ENCODE peak calls at places on chromosomes 11 and 22, in nine cellular contexts. One of them, this sample, is unnamed.

GRCh38 chr22:23401111-23401909 is 178.8 kb downstream of the IGLL1 start:
- DNase-seq in fibroblast of mammary gland: peak
- DNase-seq in Panc1: no peak
- DNase-seq in CD4-positive, alpha-beta T cell: no peak
- DNase-seq in fibroblast of lung: no peak
- DNase-seq in CD14-positive monocyte: no peak
- DNase-seq in WERI-Rb-1: no peak
- DNase-seq in BE2C: no peak
- DNase-seq in endothelial cell: no peak
- DNase-seq in this sample: no peak

GRCh38 chr22:16933924-16934282 is 74.1 kb downstream of the GAB4 start:
- DNase-seq in fibroblast of mammary gland: no peak
- DNase-seq in Panc1: no peak
- DNase-seq in CD4-positive, alpha-beta T cell: no peak
- DNase-seq in fibroblast of lung: no peak
- DNase-seq in CD14-positive monocyte: no peak
- DNase-seq in WERI-Rb-1: no peak
- DNase-seq in BE2C: no peak
- DNase-seq in endothelial cell: no peak
- DNase-seq in this sample: no peak

GRCh38 chr11:66619080-66619554 is 2.7 kb downstream of the RBM14 start:
- DNase-seq in fibroblast of mammary gland: peak
- DNase-seq in Panc1: no peak
- DNase-seq in CD4-positive, alpha-beta T cell: no peak
- DNase-seq in fibroblast of lung: peak
- DNase-seq in CD14-positive monocyte: no peak
- DNase-seq in WERI-Rb-1: no peak
- DNase-seq in BE2C: no peak
- DNase-seq in endothelial cell: no peak
- DNase-seq in this sample: no peak

GRCh38 chr11:86940122-86940777 is 14.9 kb downstream of the FZD4 start:
- DNase-seq in fibroblast of mammary gland: peak
- DNase-seq in Panc1: no peak
- DNase-seq in CD4-positive, alpha-beta T cell: no peak
- DNase-seq in fibroblast of lung: peak
- DNase-seq in CD14-positive monocyte: no peak
- DNase-seq in WERI-Rb-1: no peak
- DNase-seq in BE2C: no peak
- DNase-seq in endothelial cell: peak
- DNase-seq in this sample: no peak

GRCh38 chr11:68582416-68583046 is 101.8 kb upstream of the GAL start:
- DNase-seq in fibroblast of mammary gland: no peak
- DNase-seq in Panc1: no peak
- DNase-seq in CD4-positive, alpha-beta T cell: no peak
- DNase-seq in fibroblast of lung: no peak
- DNase-seq in CD14-positive monocyte: no peak
- DNase-seq in WERI-Rb-1: no peak
- DNase-seq in BE2C: no peak
- DNase-seq in endothelial cell: no peak
- DNase-seq in this sample: no peak

GRCh38 chr11:28417601-28418323 is 309.6 kb downstream of the METTL15 start:
- DNase-seq in fibroblast of mammary gland: no peak
- DNase-seq in Panc1: no peak
- DNase-seq in CD4-positive, alpha-beta T cell: no peak
- DNase-seq in fibroblast of lung: no peak
- DNase-seq in CD14-positive monocyte: no peak
- DNase-seq in WERI-Rb-1: no peak
- DNase-seq in BE2C: peak
- DNase-seq in endothelial cell: no peak
- DNase-seq in this sample: no peak

GRCh38 chr11:1682225-1682901 is 14.6 kb upstream of the KRTAP5-6 start:
- DNase-seq in fibroblast of mammary gland: no peak
- DNase-seq in Panc1: peak
- DNase-seq in CD4-positive, alpha-beta T cell: no peak
- DNase-seq in fibroblast of lung: no peak
- DNase-seq in CD14-positive monocyte: no peak
- DNase-seq in WERI-Rb-1: no peak
- DNase-seq in BE2C: no peak
- DNase-seq in endothelial cell: no peak
- DNase-seq in this sample: no peak

GRCh38 chr11:100830978-100831732 is 144.1 kb downstream of the ARHGAP42 start:
- DNase-seq in fibroblast of mammary gland: peak
- DNase-seq in Panc1: no peak
- DNase-seq in CD4-positive, alpha-beta T cell: no peak
- DNase-seq in fibroblast of lung: peak
- DNase-seq in CD14-positive monocyte: no peak
- DNase-seq in WERI-Rb-1: no peak
- DNase-seq in BE2C: no peak
- DNase-seq in endothelial cell: no peak
- DNase-seq in this sample: no peak

GRCh38 chr22:50027639-50028537 is 15.3 kb upstream of the IL17REL start:
- DNase-seq in fibroblast of mammary gland: no peak
- DNase-seq in Panc1: no peak
- DNase-seq in CD4-positive, alpha-beta T cell: peak
- DNase-seq in fibroblast of lung: peak
- DNase-seq in CD14-positive monocyte: no peak
- DNase-seq in WERI-Rb-1: no peak
- DNase-seq in BE2C: peak
- DNase-seq in endothelial cell: no peak
- DNase-seq in this sample: no peak

GRCh38 chr22:19115628-19116027 is 6.6 kb downstream of the DGCR2 start:
- DNase-seq in fibroblast of mammary gland: no peak
- DNase-seq in Panc1: no peak
- DNase-seq in CD4-positive, alpha-beta T cell: no peak
- DNase-seq in fibroblast of lung: no peak
- DNase-seq in CD14-positive monocyte: no peak
- DNase-seq in WERI-Rb-1: no peak
- DNase-seq in BE2C: no peak
- DNase-seq in endothelial cell: no peak
- DNase-seq in this sample: no peak
- TF ChIP-seq CTCF in fibroblast of mammary gland: peak
- TF ChIP-seq CTCF in Panc1: no peak
- TF ChIP-seq CTCF in CD4-positive, alpha-beta T cell: no peak
- TF ChIP-seq CTCF in fibroblast of lung: no peak
- TF ChIP-seq CTCF in CD14-positive monocyte: no peak
- TF ChIP-seq CTCF in WERI-Rb-1: peak
- TF ChIP-seq CTCF in BE2C: peak
- TF ChIP-seq CTCF in endothelial cell: no peak
- TF ChIP-seq CTCF in this sample: no peak

GRCh38 chr11:64810891-64811272 is 531 bp upstream of the MEN1 start:
- DNase-seq in fibroblast of mammary gland: no peak
- DNase-seq in Panc1: no peak
- DNase-seq in CD4-positive, alpha-beta T cell: no peak
- DNase-seq in fibroblast of lung: no peak
- DNase-seq in CD14-positive monocyte: no peak
- DNase-seq in WERI-Rb-1: no peak
- DNase-seq in BE2C: no peak
- DNase-seq in endothelial cell: no peak
- DNase-seq in this sample: no peak
- TF ChIP-seq CTCF in fibroblast of mammary gland: no peak
- TF ChIP-seq CTCF in Panc1: no peak
- TF ChIP-seq CTCF in CD4-positive, alpha-beta T cell: no peak
- TF ChIP-seq CTCF in fibroblast of lung: no peak
- TF ChIP-seq CTCF in CD14-positive monocyte: no peak
- TF ChIP-seq CTCF in WERI-Rb-1: no peak
- TF ChIP-seq CTCF in BE2C: no peak
- TF ChIP-seq CTCF in endothelial cell: no peak
- TF ChIP-seq CTCF in this sample: no peak

GRCh38 chr11:12918667-12919066 is 90.4 kb upstream of the RASSF10 start:
- DNase-seq in fibroblast of mammary gland: no peak
- DNase-seq in Panc1: no peak
- DNase-seq in CD4-positive, alpha-beta T cell: no peak
- DNase-seq in fibroblast of lung: no peak
- DNase-seq in CD14-positive monocyte: no peak
- DNase-seq in WERI-Rb-1: no peak
- DNase-seq in BE2C: no peak
- DNase-seq in endothelial cell: no peak
- DNase-seq in this sample: no peak
- TF ChIP-seq CTCF in fibroblast of mammary gland: no peak
- TF ChIP-seq CTCF in Panc1: no peak
- TF ChIP-seq CTCF in CD4-positive, alpha-beta T cell: no peak
- TF ChIP-seq CTCF in fibroblast of lung: no peak
- TF ChIP-seq CTCF in CD14-positive monocyte: no peak
- TF ChIP-seq CTCF in WERI-Rb-1: no peak
- TF ChIP-seq CTCF in BE2C: no peak
- TF ChIP-seq CTCF in endothelial cell: no peak
- TF ChIP-seq CTCF in this sample: no peak

GRCh38 chr11:112837162-112837826 is 123.9 kb upstream of the NCAM1 start:
- DNase-seq in fibroblast of mammary gland: no peak
- DNase-seq in Panc1: no peak
- DNase-seq in CD4-positive, alpha-beta T cell: no peak
- DNase-seq in fibroblast of lung: no peak
- DNase-seq in CD14-positive monocyte: no peak
- DNase-seq in WERI-Rb-1: peak
- DNase-seq in BE2C: peak
- DNase-seq in endothelial cell: peak
- DNase-seq in this sample: no peak
- TF ChIP-seq CTCF in fibroblast of mammary gland: no peak
- TF ChIP-seq CTCF in Panc1: peak
- TF ChIP-seq CTCF in CD4-positive, alpha-beta T cell: no peak
- TF ChIP-seq CTCF in fibroblast of lung: no peak
- TF ChIP-seq CTCF in CD14-positive monocyte: no peak
- TF ChIP-seq CTCF in WERI-Rb-1: peak
- TF ChIP-seq CTCF in BE2C: peak
- TF ChIP-seq CTCF in endothelial cell: no peak
- TF ChIP-seq CTCF in this sample: no peak

GRCh38 chr11:36000616-36001190 is 56.8 kb downstream of the LDLRAD3 start:
- DNase-seq in fibroblast of mammary gland: no peak
- DNase-seq in Panc1: no peak
- DNase-seq in CD4-positive, alpha-beta T cell: no peak
- DNase-seq in fibroblast of lung: no peak
- DNase-seq in CD14-positive monocyte: no peak
- DNase-seq in WERI-Rb-1: no peak
- DNase-seq in BE2C: no peak
- DNase-seq in endothelial cell: no peak
- DNase-seq in this sample: no peak

GRCh38 chr11:35994421-35994820 is 50.6 kb downstream of the LDLRAD3 start:
- DNase-seq in fibroblast of mammary gland: no peak
- DNase-seq in Panc1: no peak
- DNase-seq in CD4-positive, alpha-beta T cell: no peak
- DNase-seq in fibroblast of lung: no peak
- DNase-seq in CD14-positive monocyte: no peak
- DNase-seq in WERI-Rb-1: no peak
- DNase-seq in BE2C: no peak
- DNase-seq in endothelial cell: no peak
- DNase-seq in this sample: no peak

GRCh38 chr11:35995872-35996271 is 52.0 kb downstream of the LDLRAD3 start:
- DNase-seq in fibroblast of mammary gland: no peak
- DNase-seq in Panc1: no peak
- DNase-seq in CD4-positive, alpha-beta T cell: no peak
- DNase-seq in fibroblast of lung: no peak
- DNase-seq in CD14-positive monocyte: no peak
- DNase-seq in WERI-Rb-1: no peak
- DNase-seq in BE2C: no peak
- DNase-seq in endothelial cell: no peak
- DNase-seq in this sample: no peak

GRCh38 chr11:35998651-35999050 is 54.8 kb downstream of the LDLRAD3 start:
- DNase-seq in fibroblast of mammary gland: no peak
- DNase-seq in Panc1: no peak
- DNase-seq in CD4-positive, alpha-beta T cell: no peak
- DNase-seq in fibroblast of lung: no peak
- DNase-seq in CD14-positive monocyte: no peak
- DNase-seq in WERI-Rb-1: no peak
- DNase-seq in BE2C: no peak
- DNase-seq in endothelial cell: no peak
- DNase-seq in this sample: no peak

DNA sequence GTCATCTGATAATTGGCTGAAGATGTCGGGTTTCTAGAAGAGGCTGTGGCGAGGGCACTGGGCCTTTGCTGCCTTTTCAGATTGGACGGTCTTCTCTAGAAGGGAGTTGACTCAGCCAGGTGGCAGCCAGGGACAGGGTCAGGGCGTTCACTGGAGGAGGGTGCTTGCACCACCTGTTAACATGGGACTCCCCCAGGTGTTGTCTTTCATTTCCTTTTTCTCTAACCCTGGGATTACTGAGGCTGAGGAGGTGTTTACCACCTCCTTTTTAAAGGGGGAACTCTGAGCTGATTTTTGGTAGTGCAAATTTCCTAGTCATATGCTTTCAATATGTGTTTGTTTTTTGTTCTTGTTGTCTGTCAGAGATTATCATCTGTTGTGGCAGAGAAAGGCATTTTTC is 54.0 kb downstream of the LDLRAD3 start:
- DNase-seq in fibroblast of mammary gland: no peak
- DNase-seq in Panc1: no peak
- DNase-seq in CD4-positive, alpha-beta T cell: no peak
- DNase-seq in fibroblast of lung: no peak
- DNase-seq in CD14-positive monocyte: no peak
- DNase-seq in WERI-Rb-1: no peak
- DNase-seq in BE2C: no peak
- DNase-seq in endothelial cell: no peak
- DNase-seq in this sample: no peak
- TF ChIP-seq CTCF in fibroblast of mammary gland: no peak
- TF ChIP-seq CTCF in Panc1: no peak
- TF ChIP-seq CTCF in CD4-positive, alpha-beta T cell: no peak
- TF ChIP-seq CTCF in fibroblast of lung: no peak
- TF ChIP-seq CTCF in CD14-positive monocyte: no peak
- TF ChIP-seq CTCF in WERI-Rb-1: no peak
- TF ChIP-seq CTCF in BE2C: no peak
- TF ChIP-seq CTCF in endothelial cell: no peak
- TF ChIP-seq CTCF in this sample: no peak

GRCh38 chr11:46534713-46535112 is 59.1 kb downstream of the AMBRA1 start:
- DNase-seq in fibroblast of mammary gland: no peak
- DNase-seq in Panc1: no peak
- DNase-seq in CD4-positive, alpha-beta T cell: no peak
- DNase-seq in fibroblast of lung: no peak
- DNase-seq in CD14-positive monocyte: no peak
- DNase-seq in WERI-Rb-1: no peak
- DNase-seq in BE2C: no peak
- DNase-seq in endothelial cell: no peak
- DNase-seq in this sample: no peak
- TF ChIP-seq CTCF in fibroblast of mammary gland: no peak
- TF ChIP-seq CTCF in Panc1: no peak
- TF ChIP-seq CTCF in CD4-positive, alpha-beta T cell: no peak
- TF ChIP-seq CTCF in fibroblast of lung: no peak
- TF ChIP-seq CTCF in CD14-positive monocyte: no peak
- TF ChIP-seq CTCF in WERI-Rb-1: no peak
- TF ChIP-seq CTCF in BE2C: no peak
- TF ChIP-seq CTCF in endothelial cell: no peak
- TF ChIP-seq CTCF in this sample: no peak